ENCODE peak calls at places on chromosomes 2 and 18, in ten cellular contexts. J is kidney; K is cardiac muscle cell; M is BJ; Q is AG09319; E is AG04449; V is HFFc6; A is ELF-1; G is CD8-positive, alpha-beta T cell; Z is nephron progenitor cell. H is an unnamed sample.

GRCh38 chr2:9975805-9976447 is 24.4 kb downstream of the GRHL1 start:
- DNase-seq in J (no peak), K (no peak), M (peak; percentile 84), Q (peak; percentile 72), E (peak; percentile 78), V (peak; percentile 95), A (no peak), G (no peak), Z (no peak), H (no peak)

GRCh38 chr2:237886702-237887481 is 27.5 kb downstream of the RAMP1 start:
- DNase-seq in J (peak; percentile 59), K (peak; percentile 56), M (no peak), Q (no peak), E (no peak), V (no peak), A (peak; percentile 66), G (no peak), Z (no peak), H (no peak)

GRCh38 chr2:79771530-79771929 is 258.7 kb downstream of the CTNNA2 start:
- DNase-seq in J (no peak), K (no peak), M (no peak), Q (no peak), E (no peak), V (no peak), A (no peak), G (no peak), Z (no peak), H (no peak)

GRCh38 chr2:97735161-97735561 is 21.8 kb downstream of the ZAP70 start:
- DNase-seq in J (peak; percentile 75), K (no peak), M (no peak), Q (no peak), E (no peak), V (no peak), A (no peak), G (no peak), Z (no peak), H (no peak)

GRCh38 chr2:216842634-216843033 is 17.2 kb downstream of the TNP1 start:
- DNase-seq in J (no peak), K (no peak), M (no peak), Q (no peak), E (no peak), V (no peak), A (peak; percentile 18), G (no peak), Z (no peak), H (no peak)

GRCh38 chr2:217248312-217248935 is 388.6 kb upstream of the TNP1 start:
- DNase-seq in J (peak; percentile 95), K (peak; percentile 66), M (no peak), Q (peak; percentile 43), E (no peak), V (no peak), A (peak; percentile 41), G (no peak), Z (peak; percentile 21), H (no peak)

GRCh38 chr2:234679766-234680687 is 183.1 kb upstream of the ARL4C start:
- DNase-seq in J (peak; percentile 87), K (no peak), M (peak; percentile 99), Q (peak; percentile 82), E (peak; percentile 94), V (peak; percentile 93), A (no peak), G (no peak), Z (no peak), H (no peak)

GRCh38 chr2:174337337-174338154 is 2.8 kb downstream of the SP9 start:
- DNase-seq in J (peak; percentile 49), K (peak; percentile 70), M (no peak), Q (no peak), E (no peak), V (no peak), A (peak; percentile 71), G (peak; percentile 50), Z (peak; percentile 61), H (no peak)

GRCh38 chr18:11516988-11517630 is 92.3 kb upstream of the SLC35G4 start:
- DNase-seq in J (no peak), K (no peak), M (no peak), Q (no peak), E (no peak), V (no peak), A (no peak), G (no peak), Z (no peak), H (no peak)

GRCh38 chr2:208320686-208321085 is 54.6 kb downstream of the PIKFYVE start:
- DNase-seq in J (no peak), K (peak; percentile 61), M (no peak), Q (no peak), E (peak; percentile 29), V (no peak), A (no peak), G (no peak), Z (no peak), H (no peak)

GRCh38 chr2:170155022-170155722 is 22.8 kb upstream of the MYO3B start:
- DNase-seq in J (no peak), K (peak; percentile 75), M (no peak), Q (no peak), E (no peak), V (peak; percentile 22), A (peak; percentile 80), G (no peak), Z (no peak), H (no peak)

H was measured in CD4-positive, alpha-beta T cell.